ENCODE peak calls at places on chromosome 1, in eight cellular contexts. O, K, L, V, T, F, S and E are unnamed samples. For H3K4me1, the result is how much of the 10 kb centered on the place peaks cover.

GRCh38 chr1:244945109-244945671 is 80.8 kb upstream of the HNRNPU start:
- DNase-seq in O (no peak), K (no peak), L (no peak), V (no peak), T (no peak), F (no peak), S (no peak), E (no peak)

GRCh38 chr1:208485512-208485911 is 241.3 kb upstream of the PLXNA2 start:
- DNase-seq in O (no peak), K (no peak), L (no peak), V (no peak), T (no peak), F (no peak), S (no peak), E (no peak)

GRCh38 chr1:156086256-156086662 is 4.0 kb upstream of the MEX3A start:
- DNase-seq in O (no peak), K (no peak), L (no peak), V (no peak), T (no peak), F (no peak), S (peak), E (no peak)

GRCh38 chr1:147752531-147752930 is 7.9 kb downstream of the GJA5 start:
- DNase-seq in O (no peak), K (no peak), L (no peak), V (no peak), T (no peak), F (no peak), S (no peak), E (no peak)

GRCh38 chr1:178011101-178011828 is 41.4 kb upstream of the SEC16B start:
- DNase-seq in O (no peak), K (no peak), L (no peak), V (no peak), T (no peak), F (no peak), S (peak), E (no peak)

GRCh38 chr1:94535879-94536278 is 5.7 kb downstream of the F3 start:
- DNase-seq in O (no peak), K (no peak), L (no peak), V (no peak), T (no peak), F (no peak), S (no peak), E (no peak)

GRCh38 chr1:199246716-199247115 is 607.9 kb downstream of the PTPRC start:
- DNase-seq in O (no peak), K (no peak), L (no peak), V (no peak), T (no peak), F (no peak), S (no peak), E (no peak)

GRCh38 chr1:155940531-155940992 is 876 bp upstream of the RXFP4 start:
- DNase-seq in O (peak), K (no peak), L (no peak), V (peak), T (no peak), F (no peak), S (peak), E (no peak)

GRCh38 chr1:104468282-104468681 is 718.6 kb downstream of the AMY1C start:
- DNase-seq in O (no peak), K (no peak), L (no peak), V (no peak), T (no peak), F (no peak), S (no peak), E (no peak)

GRCh38 chr1:18886003-18886335 is 16.4 kb downstream of the ALDH4A1 start:
- DNase-seq in O (no peak), K (no peak), L (no peak), V (no peak), T (no peak), F (no peak), S (no peak), E (no peak)

GRCh38 chr1:184036517-184036949 is 995 bp downstream of the COLGALT2 start:
- DNase-seq in O (no peak), K (no peak), L (peak), V (no peak), T (no peak), F (no peak), S (peak), E (peak)

GRCh38 chr1:243275316-243275715 is 19.5 kb downstream of the SDCCAG8 start:
- DNase-seq in O (no peak), K (no peak), L (no peak), V (no peak), T (no peak), F (no peak), S (no peak), E (no peak)

GRCh38 chr1:33470495-33471012 is 1.9 kb upstream of the ZSCAN20 start:
- DNase-seq in O (peak), K (peak), L (peak), V (peak), T (peak), F (peak), S (peak), E (peak)

GRCh38 chr1:98421098-98421460 is 240.4 kb upstream of the SNX7 start:
- DNase-seq in O (no peak), K (no peak), L (no peak), V (no peak), T (no peak), F (no peak), S (no peak), E (no peak)

GRCh38 chr1:227759345-227760300 is 24.4 kb downstream of the SNAP47 start:
- DNase-seq in O (no peak), K (no peak), L (peak), V (peak), T (peak), F (no peak), S (peak), E (no peak)

GRCh38 chr1:219837274-219837993 is 90.9 kb downstream of the SLC30A10 start:
- DNase-seq in O (peak), K (no peak), L (no peak), V (peak), T (no peak), F (no peak), S (peak), E (peak)

GRCh38 chr1:48007044-48007443 is 9.9 kb upstream of the TRABD2B start:
- DNase-seq in O (no peak), K (no peak), L (no peak), V (no peak), T (no peak), F (no peak), S (no peak), E (no peak)

GRCh38 chr1:31936278-31936965 is 1.7 kb downstream of the PTP4A2 start:
- DNase-seq in O (no peak), K (no peak), L (no peak), V (no peak), T (no peak), F (no peak), S (no peak), E (no peak)

GRCh38 chr1:181044449-181044966 is 10.7 kb downstream of the MR1 start:
- DNase-seq in O (peak), K (no peak), L (no peak), V (no peak), T (peak), F (no peak), S (no peak), E (no peak)

GRCh38 chr1:233993651-233994050 is 89.2 kb downstream of the SLC35F3 start:
- DNase-seq in O (no peak), K (no peak), L (no peak), V (no peak), T (no peak), F (no peak), S (no peak), E (peak)

GRCh38 chr1:147736847-147737246 is 23.6 kb downstream of the GJA5 start:
- DNase-seq in O (no peak), K (no peak), L (no peak), V (no peak), T (no peak), F (no peak), S (no peak), E (no peak)

GRCh38 chr1:161096514-161096913 is 1.6 kb upstream of the KLHDC9 start:
- DNase-seq in O (no peak), K (no peak), L (no peak), V (peak), T (peak), F (no peak), S (no peak), E (no peak)

GRCh38 chr1:24415910-24416665 is 486 bp downstream of the NIPAL3 start:
- DNase-seq in O (peak), K (no peak), L (no peak), V (no peak), T (no peak), F (no peak), S (no peak), E (peak)

GRCh38 chr1:226626577-226626956 is 78.0 kb downstream of the STUM start:
- DNase-seq in O (peak), K (no peak), L (peak), V (peak), T (peak), F (peak), S (peak), E (peak)

GRCh38 chr1:59401581-59401980 is 104.7 kb downstream of the FGGY start:
- DNase-seq in O (no peak), K (no peak), L (no peak), V (no peak), T (no peak), F (no peak), S (no peak), E (no peak)

GRCh38 chr1:39087109-39087834 is 61.1 kb downstream of the NDUFS5 start:
- DNase-seq in O (no peak), K (no peak), L (peak), V (no peak), T (peak), F (no peak), S (no peak), E (no peak)

GRCh38 chr1:233383984-233384383 is 56.5 kb downstream of the MAP3K21 start:
- DNase-seq in O (no peak), K (no peak), L (no peak), V (no peak), T (no peak), F (no peak), S (no peak), E (no peak)

GRCh38 chr1:47023268-47024137 is at the start of gene CYP4X1:
- DNase-seq in O (peak), K (no peak), L (peak), V (peak), T (peak), F (no peak), S (peak), E (peak)

GRCh38 chr1:38962113-38962512 is 20.5 kb upstream of the RHBDL2 start:
- DNase-seq in O (no peak), K (no peak), L (no peak), V (no peak), T (no peak), F (no peak), S (no peak), E (no peak)

GRCh38 chr1:115373305-115373704 is 35.3 kb upstream of the NGF start:
- DNase-seq in O (no peak), K (no peak), L (no peak), V (no peak), T (no peak), F (no peak), S (no peak), E (no peak)

GRCh38 chr1:58779837-58780585 is 3.8 kb downstream of the JUN start:
- DNase-seq in O (peak), K (no peak), L (peak), V (peak), T (no peak), F (peak), S (peak), E (peak)

GRCh38 chr1:195158091-195158490 is 1450.1 kb downstream of the KCNT2 start:
- DNase-seq in O (no peak), K (no peak), L (no peak), V (no peak), T (no peak), F (no peak), S (no peak), E (peak)

DNA sequence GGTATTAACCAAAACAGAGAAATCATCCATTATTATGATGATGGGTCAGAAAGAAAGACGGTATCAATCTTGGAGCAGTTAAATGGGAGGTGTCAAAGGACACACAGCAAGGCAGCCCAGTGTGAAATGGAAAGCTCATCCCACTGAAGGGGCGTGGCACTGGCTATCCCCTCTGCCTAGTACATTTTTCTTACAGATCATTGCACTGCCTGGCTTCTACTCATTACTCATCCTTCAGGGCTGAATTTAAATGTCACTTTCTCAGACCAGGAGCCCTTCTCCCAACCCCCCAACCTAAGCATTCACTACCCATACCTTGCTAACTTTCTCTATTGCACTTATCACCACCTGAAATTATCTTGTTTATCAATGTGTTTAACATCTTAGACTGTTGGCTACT is 10.1 kb downstream of the JAK1 start:
- DNase-seq in O (no peak), K (no peak), L (no peak), V (no peak), T (no peak), F (no peak), S (no peak), E (peak)
- H3K4me1 ChIP-seq in O (under half), K (under half), L (under half), V (under half), T (half or more), F (half or more), S (under half), E (under half)

DNA sequence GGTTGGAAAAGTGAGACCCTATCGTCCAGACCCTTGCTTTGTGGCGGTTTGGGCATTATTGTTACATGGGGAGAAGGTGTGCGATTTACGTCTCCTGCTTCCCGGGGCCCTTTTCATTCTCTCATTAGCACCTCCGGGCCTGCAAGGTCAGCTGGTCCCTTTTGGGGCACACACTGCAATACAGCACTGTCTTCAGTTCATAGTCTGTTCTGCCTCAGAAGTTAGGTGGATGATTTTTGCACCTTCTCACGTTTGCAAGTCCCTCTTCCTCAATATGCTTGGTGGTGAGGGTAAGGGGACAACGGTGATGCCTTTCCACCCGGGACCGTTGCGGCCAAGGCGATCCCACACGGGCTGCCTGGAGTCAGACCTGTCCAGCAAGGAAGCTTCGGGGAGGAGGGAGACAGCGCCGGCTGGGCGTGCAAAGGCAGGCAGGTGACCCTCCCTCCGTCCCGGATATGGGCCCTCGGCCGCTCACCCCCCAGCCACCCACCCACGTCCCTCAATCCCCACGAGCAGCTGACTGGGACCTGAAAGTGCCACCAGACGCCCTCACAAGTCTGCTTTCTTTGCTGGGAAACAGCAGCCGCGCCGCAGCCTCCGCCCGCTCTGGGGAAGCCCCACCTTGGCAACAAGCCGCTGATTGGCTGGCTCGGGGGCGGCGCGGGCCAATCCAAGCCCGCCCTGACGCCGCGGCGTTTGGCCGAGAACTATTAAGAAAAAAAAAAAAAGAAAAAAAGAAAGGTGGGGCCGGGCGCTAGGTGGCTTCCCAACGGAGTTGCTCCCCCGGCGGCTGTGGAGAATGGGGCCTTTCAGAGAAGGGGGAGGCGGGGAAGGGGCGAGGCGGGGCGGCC is 21.7 kb downstream of the BTG2 start:
- DNase-seq in O (peak), K (peak), L (peak), V (peak), T (peak), F (peak), S (peak), E (peak)
- H3K4me1 ChIP-seq in O (under half), K (under half), L (under half), V (half or more), T (under half), F (half or more), S (under half), E (under half)

DNA sequence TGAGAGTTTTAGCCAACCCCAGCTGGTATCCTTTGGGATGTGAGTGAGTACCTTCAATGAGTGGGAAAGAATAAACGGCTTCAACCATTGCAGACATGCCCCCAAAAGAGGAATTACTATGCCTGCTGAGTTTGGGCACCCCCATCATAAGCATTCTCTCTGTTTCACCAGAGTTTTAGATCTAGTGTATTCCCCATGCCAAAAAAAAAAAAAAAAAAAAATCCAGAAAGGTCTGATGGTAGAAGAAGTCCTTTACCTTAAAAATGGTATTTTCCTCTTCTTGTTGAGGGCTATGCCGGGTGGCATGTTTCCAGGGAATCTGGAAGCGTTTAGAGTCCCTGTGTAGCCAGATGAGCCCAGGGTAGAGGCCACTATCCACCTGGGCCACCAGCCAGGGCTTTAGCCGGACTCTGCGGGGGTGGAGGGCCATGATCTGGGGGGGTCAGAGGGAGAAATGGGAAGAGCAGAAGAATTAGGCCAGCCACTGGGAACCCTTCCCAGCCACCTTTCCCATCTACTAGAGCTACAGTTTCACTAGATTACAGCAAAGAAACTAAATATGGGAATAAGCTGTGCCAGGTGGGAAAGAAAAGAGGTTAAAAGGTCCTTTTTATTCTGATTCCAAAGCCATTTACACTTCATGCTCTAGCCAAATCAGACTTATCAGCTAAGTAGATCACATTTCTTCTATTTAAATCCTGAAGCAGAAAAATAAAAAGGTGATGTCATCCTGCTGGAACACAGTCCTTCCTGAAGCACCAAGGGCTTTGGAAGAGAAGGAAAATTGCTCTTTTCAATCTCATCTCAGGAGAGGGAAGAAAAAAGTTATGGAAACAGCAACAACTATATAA is 4.7 kb downstream of the IRF6 start:
- DNase-seq in O (no peak), K (no peak), L (peak), V (peak), T (peak), F (no peak), S (peak), E (no peak)
- H3K4me1 ChIP-seq in O (under half), K (under half), L (under half), V (under half), T (under half), F (under half), S (under half), E (under half)

GRCh38 chr1:85118751-85119150 is 70.5 kb upstream of the MCOLN3 start:
- DNase-seq in O (no peak), K (no peak), L (no peak), V (no peak), T (no peak), F (no peak), S (no peak), E (no peak)
- H3K4me1 ChIP-seq in O (under half), K (under half), L (under half), V (under half), T (under half), F (under half), S (under half), E (under half)

GRCh38 chr1:17009706-17010105 is 2.0 kb downstream of the ATP13A2 start:
- DNase-seq in O (peak), K (no peak), L (no peak), V (no peak), T (no peak), F (no peak), S (no peak), E (no peak)

GRCh38 chr1:17012775-17013501 is 1.2 kb upstream of the ATP13A2 start:
- DNase-seq in O (no peak), K (no peak), L (no peak), V (no peak), T (no peak), F (no peak), S (no peak), E (peak)

GRCh38 chr1:17013598-17014320 is 2.0 kb upstream of the ATP13A2 start:
- DNase-seq in O (no peak), K (no peak), L (no peak), V (peak), T (no peak), F (no peak), S (no peak), E (no peak)

GRCh38 chr1:17010601-17011438 is 908 bp downstream of the ATP13A2 start:
- DNase-seq in O (peak), K (no peak), L (peak), V (peak), T (peak), F (no peak), S (peak), E (peak)

GRCh38 chr1:17011439-17012307 is at the start of gene ATP13A2:
- DNase-seq in O (peak), K (no peak), L (peak), V (peak), T (peak), F (peak), S (peak), E (peak)
- H3K4me1 ChIP-seq in O (under half), K (under half), L (under half), V (under half), T (under half), F (under half), S (under half), E (under half)

GRCh38 chr1:40980453-40981121 is 1.1 kb downstream of the CTPS1 start:
- DNase-seq in O (peak), K (no peak), L (peak), V (no peak), T (no peak), F (peak), S (peak), E (peak)
- H3K4me1 ChIP-seq in O (under half), K (under half), L (under half), V (under half), T (under half), F (under half), S (under half), E (under half)

GRCh38 chr1:168972225-168972624 is 134.3 kb upstream of the ATP1B1 start:
- DNase-seq in O (no peak), K (no peak), L (no peak), V (no peak), T (no peak), F (no peak), S (no peak), E (no peak)

GRCh38 chr1:168972887-168973286 is 133.6 kb upstream of the ATP1B1 start:
- DNase-seq in O (no peak), K (no peak), L (no peak), V (no peak), T (no peak), F (no peak), S (no peak), E (no peak)

GRCh38 chr1:168970945-168971799 is 135.3 kb upstream of the ATP1B1 start:
- DNase-seq in O (no peak), K (no peak), L (no peak), V (no peak), T (no peak), F (no peak), S (no peak), E (no peak)

GRCh38 chr1:168974611-168975010 is 131.9 kb upstream of the ATP1B1 start:
- DNase-seq in O (no peak), K (no peak), L (no peak), V (no peak), T (no peak), F (no peak), S (no peak), E (no peak)

DNA sequence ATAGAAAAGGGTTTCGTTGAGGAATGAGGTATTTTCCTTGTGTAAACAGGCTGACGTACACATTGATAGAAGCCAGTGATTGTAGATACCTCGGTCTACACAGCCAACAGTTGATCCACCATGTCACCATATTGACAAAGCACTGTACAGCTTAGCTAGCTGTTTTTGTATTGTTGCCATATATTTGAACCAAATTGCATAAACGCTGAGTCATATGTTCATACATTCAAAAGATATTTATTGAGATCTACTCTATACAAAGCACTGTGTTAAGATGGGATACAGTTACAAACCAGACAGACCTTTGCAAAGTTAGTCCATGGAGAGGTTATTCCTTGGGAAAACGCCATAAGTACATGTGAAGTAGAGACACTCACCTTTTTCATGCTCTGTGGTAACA is 132.4 kb upstream of the ATP1B1 start:
- DNase-seq in O (no peak), K (no peak), L (no peak), V (no peak), T (no peak), F (no peak), S (no peak), E (no peak)
- H3K4me1 ChIP-seq in O (under half), K (under half), L (under half), V (under half), T (under half), F (under half), S (under half), E (under half)

GRCh38 chr1:54371936-54372385 is 34.2 kb downstream of the SSBP3 start:
- DNase-seq in O (no peak), K (no peak), L (no peak), V (no peak), T (no peak), F (no peak), S (no peak), E (no peak)
- H3K4me1 ChIP-seq in O (under half), K (under half), L (under half), V (under half), T (half or more), F (under half), S (under half), E (under half)